ENCODE peak calls at places on chromosomes 11 and 22, in ten cellular contexts. X is naive thymus-derived CD4-positive, alpha-beta T cell; P is lung; A is transverse colon; I is CD4-positive, CD25-positive, alpha-beta regulatory T cell; E is PC-3; J is neuronal stem cell; D is kidney; K is heart right ventricle; T is osteoblast. C is an unnamed sample. For H3K9me3, the result is how much of the 10 kb centered on the place peaks cover.

GRCh38 chr22:27218521-27218920 is 561.1 kb downstream of the MIAT start:
- DNase-seq in D (no peak), E (no peak), X (no peak), K (peak), A (no peak), T (no peak), I (no peak), P (no peak), J (no peak), C (no peak)

GRCh38 chr11:92286718-92287117 is 62.1 kb downstream of the FAT3 start:
- DNase-seq in P (no peak), I (no peak), K (no peak), X (no peak), D (no peak), J (no peak), A (no peak), T (no peak), E (no peak), C (no peak)

GRCh38 chr11:14645985-14646900 is 2.6 kb downstream of the PDE3B start:
- DNase-seq in I (no peak), A (no peak), J (no peak), X (no peak), K (no peak), E (no peak), T (peak), P (no peak), D (no peak), C (no peak)

GRCh38 chr11:118406599-118407166 is 5.3 kb downstream of the ATP5MG start:
- DNase-seq in A (peak), X (no peak), K (no peak), D (no peak), I (no peak), J (no peak), P (no peak), E (no peak), T (no peak), C (no peak)

GRCh38 chr22:45503816-45504702 is 1.4 kb downstream of the FBLN1 start:
- DNase-seq in P (no peak), E (no peak), I (no peak), D (peak), K (no peak), J (peak), A (no peak), X (no peak), T (peak), C (no peak)

GRCh38 chr11:69664901-69665300 is 10.3 kb downstream of the LTO1 start:
- DNase-seq in E (no peak), P (no peak), A (no peak), D (peak), I (no peak), K (no peak), X (no peak), T (no peak), J (no peak), C (no peak)

GRCh38 chr11:15057352-15057751 is 16.0 kb upstream of the CALCB start:
- DNase-seq in J (no peak), X (no peak), K (no peak), I (no peak), A (no peak), P (no peak), D (no peak), E (no peak), T (no peak), C (no peak)

GRCh38 chr11:111357150-111358037 is 21.7 kb downstream of the POU2AF1 start:
- DNase-seq in K (no peak), J (no peak), E (no peak), D (no peak), X (no peak), A (no peak), P (peak), I (no peak), T (no peak), C (no peak)

GRCh38 chr11:115924744-115925567 is 420.7 kb upstream of the CADM1 start:
- DNase-seq in P (no peak), E (no peak), I (no peak), D (no peak), T (no peak), X (peak), A (no peak), K (no peak), J (no peak), C (no peak)

GRCh38 chr22:26619510-26619909 is 1.7 kb upstream of the CRYBB1 start:
- DNase-seq in T (no peak), X (no peak), A (no peak), E (no peak), D (no peak), I (no peak), K (peak), J (no peak), P (no peak), C (no peak)

GRCh38 chr22:42317691-42318547 is 47.5 kb upstream of the TCF20 start:
- DNase-seq in E (no peak), J (no peak), P (peak), D (peak), T (no peak), X (no peak), I (no peak), A (peak), K (no peak), C (peak)

GRCh38 chr22:31346255-31346732 is at the start of gene PATZ1:
- DNase-seq in E (peak), A (peak), P (peak), K (no peak), X (no peak), J (peak), T (peak), D (peak), I (peak), C (peak)

GRCh38 chr22:44398791-44399190 is 86.0 kb upstream of the SHISAL1 start:
- DNase-seq in K (peak), D (peak), J (no peak), I (no peak), E (no peak), A (peak), T (peak), P (no peak), X (no peak), C (no peak)

GRCh38 chr22:44399196-44399837 is 86.6 kb upstream of the SHISAL1 start:
- DNase-seq in A (peak), X (peak), E (no peak), I (no peak), D (peak), P (no peak), K (no peak), J (no peak), T (peak), C (no peak)

GRCh38 chr11:127733552-127733951 is 733.0 kb upstream of the KIRREL3 start:
- DNase-seq in E (no peak), K (peak), X (no peak), D (no peak), P (no peak), J (no peak), T (no peak), I (no peak), A (no peak), C (no peak)

GRCh38 chr11:16347928-16348685 is 8.2 kb downstream of the SOX6 start:
- DNase-seq in K (no peak), I (no peak), A (no peak), P (no peak), T (no peak), E (no peak), J (no peak), D (no peak), X (no peak), C (no peak)

GRCh38 chr11:18705651-18706281 is 7.2 kb downstream of the TMEM86A start:
- DNase-seq in A (peak), P (peak), K (peak), E (no peak), X (no peak), D (peak), J (no peak), T (peak), I (peak), C (peak)

GRCh38 chr11:117072517-117073218 is 25.6 kb downstream of the SIK3 start:
- DNase-seq in P (no peak), I (no peak), J (no peak), T (peak), K (no peak), D (no peak), A (no peak), X (no peak), E (peak), C (no peak)

GRCh38 chr22:29914991-29915390 is 32.0 kb downstream of the MTMR3 start:
- DNase-seq in T (no peak), A (no peak), E (no peak), X (no peak), J (no peak), P (no peak), K (no peak), I (no peak), D (no peak), C (no peak)

GRCh38 chr22:29912605-29913398 is 29.8 kb downstream of the MTMR3 start:
- DNase-seq in P (no peak), D (no peak), A (no peak), K (no peak), X (no peak), T (peak), E (peak), J (no peak), I (no peak), C (no peak)

GRCh38 chr22:29916007-29916544 is 33.1 kb downstream of the MTMR3 start:
- DNase-seq in X (no peak), E (no peak), J (no peak), T (no peak), K (no peak), D (no peak), I (no peak), A (no peak), P (no peak), C (no peak)

GRCh38 chr22:29912141-29912540 is 29.2 kb downstream of the MTMR3 start:
- DNase-seq in D (no peak), J (no peak), K (no peak), E (no peak), A (no peak), I (no peak), T (no peak), P (no peak), X (no peak), C (no peak)

DNA sequence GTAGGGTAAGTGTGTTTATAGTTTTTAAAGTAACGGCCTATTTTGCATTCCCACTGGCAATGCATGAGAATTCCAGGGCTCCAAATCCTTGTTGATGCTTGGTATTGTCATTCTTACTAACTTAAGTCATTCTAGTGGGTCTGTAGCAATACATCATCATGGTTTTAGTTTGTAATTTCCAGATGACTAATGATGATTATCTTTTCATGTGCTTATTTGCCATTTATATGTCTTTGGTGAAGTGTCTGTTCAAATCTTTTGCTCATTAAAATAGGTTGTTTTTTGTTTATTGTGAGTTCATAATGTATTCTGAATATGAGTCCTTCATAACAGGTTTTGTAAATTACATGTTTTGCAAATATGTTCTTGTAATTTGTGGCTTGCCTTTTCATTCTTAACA is 31.2 kb downstream of the MTMR3 start:
- DNase-seq in K (no peak), A (no peak), D (no peak), I (no peak), T (peak), E (peak), X (no peak), P (no peak), J (no peak), C (no peak)
- H3K4me3 ChIP-seq in K (no peak), A (no peak), D (no peak), I (no peak), T (no peak), E (no peak), X (no peak), P (no peak), J (no peak), C (no peak)

DNA sequence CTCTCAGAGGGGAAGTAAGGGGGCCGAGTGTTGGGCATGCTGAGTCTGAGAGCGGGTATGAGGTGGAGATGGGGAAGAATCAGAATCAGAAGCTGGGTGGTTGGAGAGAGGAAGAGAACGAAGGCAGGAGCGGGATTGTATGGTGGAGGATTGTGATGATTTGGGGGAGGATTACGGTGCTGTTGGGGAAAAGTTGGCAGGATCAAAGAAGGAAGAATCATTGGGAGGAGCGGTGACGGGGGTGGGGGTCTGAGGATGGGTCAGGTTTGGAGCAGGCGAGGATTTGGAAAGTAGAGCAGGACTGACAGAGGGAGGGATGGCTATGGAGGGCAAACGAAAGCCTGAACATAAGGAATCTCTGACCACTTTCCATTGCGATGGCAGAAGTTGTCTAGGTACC is 22.1 kb downstream of the ZNF195 start:
- DNase-seq in P (no peak), T (no peak), D (no peak), J (no peak), X (no peak), I (no peak), K (no peak), A (no peak), E (no peak), C (no peak)
- H3K9me3 ChIP-seq in P (under half), T (under half), D (under half), J (half or more), X (under half), I (half or more), K (under half), A (half or more), E (under half), C (half or more)

DNA sequence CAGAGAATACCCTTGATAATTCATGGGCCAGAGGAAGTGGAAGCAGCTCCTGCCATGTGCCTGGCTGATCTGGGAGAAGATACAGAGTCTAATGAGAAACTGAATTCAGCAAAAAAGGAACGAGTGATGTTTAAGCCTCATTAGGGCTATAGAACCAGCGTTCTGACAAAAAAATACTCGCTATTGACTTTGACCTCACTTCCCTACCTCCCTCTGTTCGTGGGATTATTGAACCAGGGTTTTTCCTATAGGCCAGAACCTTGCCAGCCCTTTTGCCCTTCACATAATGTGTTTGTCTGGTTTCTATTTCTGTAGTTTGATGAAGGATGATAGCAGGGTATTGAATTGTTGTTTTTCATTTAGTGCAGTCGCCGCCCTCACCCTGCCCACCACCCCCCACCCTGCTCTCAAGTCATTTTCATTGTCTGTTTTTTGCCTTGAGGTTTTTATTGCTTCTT is 7.6 kb upstream of the RBFOX2 start:
- DNase-seq in P (no peak), X (no peak), D (no peak), K (no peak), T (no peak), J (no peak), A (no peak), I (no peak), E (no peak), C (no peak)
- H3K4me3 ChIP-seq in P (no peak), X (no peak), D (no peak), K (no peak), T (no peak), J (no peak), A (no peak), I (no peak), E (no peak), C (no peak)

GRCh38 chr11:126008956-126009355 is 53.7 kb downstream of the CDON start:
- DNase-seq in A (no peak), P (no peak), T (no peak), K (no peak), J (no peak), D (no peak), E (no peak), I (no peak), X (no peak), C (no peak)
- H3K9me3 ChIP-seq in A (under half), P (under half), T (under half), K (under half), J (under half), D (under half), E (under half), I (under half), X (under half), C (under half)

GRCh38 chr22:25448435-25449051 is 115.9 kb upstream of the GRK3 start:
- DNase-seq in J (no peak), T (peak), I (peak), P (no peak), K (no peak), D (no peak), E (peak), X (peak), A (no peak), C (no peak)

GRCh38 chr22:25447689-25448434 is 116.6 kb upstream of the GRK3 start:
- DNase-seq in I (peak), P (peak), A (peak), E (peak), X (peak), K (peak), T (peak), J (peak), D (peak), C (peak)

GRCh38 chr22:25451480-25452114 is 112.9 kb upstream of the GRK3 start:
- DNase-seq in X (no peak), J (no peak), E (no peak), K (no peak), T (no peak), D (no peak), A (no peak), I (no peak), P (no peak), C (no peak)

GRCh38 chr22:25449781-25450317 is 114.6 kb upstream of the GRK3 start:
- DNase-seq in P (no peak), A (no peak), E (no peak), X (no peak), J (no peak), D (no peak), I (no peak), K (no peak), T (no peak), C (no peak)

GRCh38 chr22:25447067-25447688 is 117.3 kb upstream of the GRK3 start:
- DNase-seq in I (no peak), E (no peak), D (no peak), J (no peak), P (no peak), K (no peak), A (no peak), X (no peak), T (no peak), C (no peak)
- H3K4me3 ChIP-seq in I (no peak), E (no peak), D (no peak), J (no peak), P (no peak), K (no peak), A (no peak), X (peak), T (no peak), C (no peak)

GRCh38 chr22:48740731-48741405 is 1086.8 kb downstream of the BRD1 start:
- DNase-seq in A (no peak), P (no peak), K (no peak), I (no peak), E (no peak), D (peak), J (no peak), T (peak), X (no peak), C (no peak)
- H3K9me3 ChIP-seq in A (under half), P (under half), K (under half), I (under half), E (under half), D (under half), J (under half), T (under half), X (under half), C (under half)

DNA sequence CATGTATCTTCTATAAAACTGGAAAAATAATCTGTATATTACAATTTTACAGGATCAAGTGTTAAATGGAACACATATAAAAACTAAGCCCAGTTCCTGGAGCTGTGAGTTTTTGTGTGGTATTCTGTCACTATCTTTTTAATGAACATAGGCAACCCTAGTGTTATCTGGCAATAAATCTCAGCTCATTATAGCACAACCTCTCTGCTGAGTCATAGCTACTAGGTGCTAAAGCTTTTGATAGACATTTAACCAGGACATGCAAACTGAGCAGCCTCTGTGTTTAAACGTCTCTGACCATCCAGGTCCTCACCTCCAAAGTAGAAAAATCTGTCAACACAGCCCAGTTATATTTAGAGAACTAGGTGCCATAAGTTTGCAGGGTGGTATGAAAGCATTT is 91.0 kb upstream of the CARD18 start:
- DNase-seq in D (no peak), J (no peak), P (no peak), A (no peak), T (no peak), X (no peak), I (no peak), E (no peak), K (no peak), C (no peak)
- H3K4me3 ChIP-seq in D (no peak), J (no peak), P (no peak), A (no peak), T (no peak), X (no peak), I (no peak), E (no peak), K (no peak), C (no peak)

DNA sequence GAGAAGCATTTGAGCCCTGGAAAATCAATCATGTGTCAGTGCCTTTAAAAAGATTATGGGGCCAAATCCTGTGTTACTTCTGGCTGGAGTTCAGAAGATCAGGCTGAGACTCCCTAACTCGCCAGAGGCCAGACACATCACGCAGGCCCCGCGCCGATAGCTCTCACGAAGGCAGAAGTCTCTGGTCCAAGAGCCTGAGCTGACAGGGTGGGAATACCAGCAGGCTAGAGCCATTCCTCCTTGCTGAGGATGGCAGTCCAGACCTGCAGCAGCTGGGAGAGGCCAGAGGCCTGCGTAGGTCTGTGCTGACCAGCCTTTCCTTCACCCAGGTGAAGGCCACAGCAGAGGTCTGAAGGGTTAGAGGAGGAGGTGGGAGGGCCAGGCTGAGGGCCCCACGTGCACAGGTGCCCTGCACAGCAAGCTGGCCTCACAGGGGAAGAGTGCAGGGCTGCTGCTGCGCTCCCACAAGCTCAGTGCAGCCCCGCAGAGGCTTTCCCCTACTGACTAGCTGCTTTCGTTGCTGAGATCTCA is 52.9 kb downstream of the ST14 start:
- DNase-seq in X (peak), J (no peak), A (peak), I (no peak), P (peak), K (no peak), T (peak), E (no peak), D (peak), C (peak)
- H3K9me3 ChIP-seq in X (under half), J (under half), A (under half), I (under half), P (under half), K (under half), T (under half), E (under half), D (under half), C (under half)

GRCh38 chr11:64660706-64661105 is 62.3 kb downstream of the NRXN2 start:
- DNase-seq in E (no peak), P (no peak), I (no peak), X (no peak), K (no peak), D (peak), A (no peak), J (no peak), T (peak), C (peak)
- H3K4me3 ChIP-seq in E (no peak), P (no peak), I (no peak), X (no peak), K (no peak), D (no peak), A (no peak), J (no peak), T (peak), C (no peak)

C was measured in mucosa of descending colon.